ENCODE peak calls at places on chromosomes 12 and 14, in eight cellular contexts. Z, E, X, A, J, W, T and F are unnamed samples.

GRCh38 chr12:101789171-101789570 is 41.6 kb downstream of the GNPTAB start:
- DNase-seq in Z (no peak), E (no peak), W (no peak), T (no peak), J (no peak), A (no peak), X (no peak), F (no peak)

GRCh38 chr14:28488658-28489057 is 277.9 kb upstream of the FOXG1 start:
- DNase-seq in X (no peak), W (no peak), A (no peak), Z (no peak), T (no peak), J (no peak), E (no peak), F (no peak)

GRCh38 chr14:69574954-69575295 is 254 bp upstream of the CCDC177 start:
- DNase-seq in A (no peak), T (no peak), J (no peak), Z (no peak), W (no peak), X (no peak), E (no peak), F (no peak)

GRCh38 chr14:37969511-37969979 is 238.2 kb upstream of the SSTR1 start:
- DNase-seq in A (no peak), E (no peak), T (no peak), X (no peak), J (no peak), W (no peak), Z (no peak), F (no peak)

GRCh38 chr12:47088021-47088944 is 8.5 kb upstream of the AMIGO2 start:
- DNase-seq in X (no peak), W (no peak), Z (no peak), E (no peak), A (peak), T (no peak), J (no peak), F (no peak)

GRCh38 chr12:122123051-122123760 is 44.6 kb downstream of the MLXIP start:
- DNase-seq in W (peak), E (peak), Z (peak), X (peak), T (peak), A (peak), J (peak), F (no peak)

GRCh38 chr14:94601961-94602391 is 10.2 kb upstream of the SERPINA3 start:
- DNase-seq in J (no peak), Z (peak), W (no peak), T (no peak), A (no peak), E (no peak), X (no peak), F (no peak)

GRCh38 chr14:52299692-52300278 is 14.3 kb upstream of the PTGER2 start:
- DNase-seq in Z (no peak), X (no peak), E (no peak), A (peak), W (no peak), J (no peak), T (no peak), F (no peak)

GRCh38 chr14:104405566-104406226 is 173.9 kb upstream of the C14orf180 start:
- DNase-seq in W (no peak), E (no peak), T (no peak), J (no peak), X (peak), A (no peak), Z (no peak), F (no peak)

GRCh38 chr12:107330901-107331431 is 237.6 kb upstream of the CRY1 start:
- DNase-seq in E (no peak), A (no peak), X (no peak), J (no peak), T (no peak), W (no peak), Z (no peak), F (no peak)

GRCh38 chr14:21384494-21384851 is 654 bp upstream of the SUPT16H start:
- DNase-seq in Z (no peak), A (peak), T (no peak), W (no peak), X (no peak), E (no peak), J (no peak), F (no peak)

GRCh38 chr14:29851397-29851796 is 76.2 kb downstream of the PRKD1 start:
- DNase-seq in T (no peak), W (no peak), Z (no peak), A (no peak), E (no peak), X (no peak), J (no peak), F (no peak)

GRCh38 chr12:68601767-68602166 is 8.9 kb upstream of the RAP1B start:
- DNase-seq in T (no peak), W (no peak), Z (no peak), A (no peak), J (no peak), X (no peak), E (no peak), F (no peak)

GRCh38 chr12:122563361-122563760 is 36.3 kb downstream of the KNTC1 start:
- DNase-seq in A (no peak), Z (no peak), J (no peak), W (no peak), X (no peak), E (no peak), T (no peak), F (no peak)

GRCh38 chr12:26122681-26123481 is 2.0 kb downstream of the BHLHE41 start:
- DNase-seq in A (peak), X (peak), W (no peak), T (peak), E (no peak), J (no peak), Z (peak), F (peak)

GRCh38 chr14:81427348-81428058 is 27.4 kb upstream of the STON2 start:
- DNase-seq in A (no peak), W (no peak), E (no peak), T (no peak), J (no peak), Z (peak), X (no peak), F (no peak)

GRCh38 chr12:6852651-6853354 is 853 bp downstream of the USP5 start:
- DNase-seq in T (no peak), E (no peak), J (peak), X (no peak), Z (no peak), A (no peak), W (peak), F (peak)

GRCh38 chr14:36424478-36425102 is 95.4 kb downstream of the NKX2-1 start:
- DNase-seq in X (no peak), W (no peak), E (no peak), A (peak), T (no peak), Z (no peak), J (no peak), F (no peak)

GRCh38 chr14:65536781-65537423 is 124.4 kb downstream of the FUT8 start:
- DNase-seq in X (no peak), E (no peak), A (no peak), W (no peak), J (no peak), T (no peak), Z (no peak), F (no peak)

GRCh38 chr12:125089626-125090025 is 24.4 kb downstream of the AACS start:
- DNase-seq in W (no peak), E (no peak), T (no peak), X (no peak), Z (no peak), A (no peak), J (no peak), F (no peak)

GRCh38 chr14:102988054-102988453 is 65.6 kb downstream of the AMN start:
- DNase-seq in T (no peak), X (no peak), A (no peak), W (no peak), Z (no peak), E (no peak), J (no peak), F (no peak)

GRCh38 chr12:89874146-89874545 is 165.5 kb upstream of the ATP2B1 start:
- DNase-seq in T (no peak), Z (no peak), X (no peak), E (no peak), A (no peak), W (no peak), J (no peak), F (no peak)

GRCh38 chr12:27178723-27179398 is 65.2 kb upstream of the STK38L start:
- DNase-seq in J (no peak), E (no peak), T (no peak), X (no peak), Z (no peak), A (no peak), W (no peak), F (no peak)

GRCh38 chr12:50467441-50467840 is 37.3 kb upstream of the DIP2B start:
- DNase-seq in E (no peak), W (no peak), Z (no peak), X (no peak), J (no peak), A (no peak), T (no peak), F (no peak)

GRCh38 chr12:93991882-93992415 is 156.4 kb upstream of the PLXNC1 start:
- DNase-seq in T (no peak), W (no peak), J (no peak), E (no peak), X (no peak), Z (no peak), A (no peak), F (no peak)

GRCh38 chr12:19892186-19892585 is 452.9 kb downstream of the AEBP2 start:
- DNase-seq in E (no peak), A (no peak), Z (no peak), W (no peak), T (no peak), X (no peak), J (no peak), F (no peak)

GRCh38 chr14:104184506-104184905 is 46.1 kb downstream of the KIF26A start:
- DNase-seq in Z (no peak), E (no peak), T (no peak), A (no peak), J (no peak), X (peak), W (no peak), F (no peak)